ENCODE peak calls at places on chromosomes 5 and 9, in five cellular contexts. K is IMR-90, T is SJSA1, D is heart left ventricle, X is fibroblast of lung. F is an unnamed sample.

GRCh38 chr9:79352322-79352721 is 219.4 kb upstream of the TLE4 start:
- DNase-seq in D (no peak), T (no peak), X (no peak), K (no peak), F (no peak)

GRCh38 chr9:127874301-127875216 is 2.9 kb downstream of the AK1 start:
- DNase-seq in D (no peak), X (no peak), K (no peak), T (no peak), F (no peak)

GRCh38 chr5:141863569-141864178 is 14.5 kb downstream of the PCDH1 start:
- DNase-seq in T (peak), D (no peak), X (no peak), K (no peak), F (no peak)

GRCh38 chr5:157345485-157345884 is 79.6 kb downstream of the CYFIP2 start:
- DNase-seq in D (no peak), X (no peak), K (no peak), T (no peak), F (no peak)

GRCh38 chr5:61313960-61314681 is 17.9 kb upstream of the ZSWIM6 start:
- DNase-seq in X (peak), D (no peak), T (peak), K (peak), F (no peak)

GRCh38 chr9:118651511-118651910 is 717.7 kb downstream of the BRINP1 start:
- DNase-seq in K (no peak), T (no peak), D (no peak), X (no peak), F (peak)

GRCh38 chr9:79526149-79526672 is 45.6 kb upstream of the TLE4 start:
- DNase-seq in X (no peak), D (no peak), K (no peak), T (no peak), F (no peak)

GRCh38 chr5:133331866-133332731 is 280.2 kb downstream of the FSTL4 start:
- DNase-seq in D (no peak), T (no peak), X (no peak), K (no peak), F (no peak)

GRCh38 chr5:141354900-141355469 is at the start of gene PCDHGA4:
- DNase-seq in T (no peak), X (peak), K (peak), D (no peak), F (no peak)

GRCh38 chr9:14640294-14640693 is 52.9 kb downstream of the ZDHHC21 start:
- DNase-seq in T (no peak), X (no peak), D (no peak), K (no peak), F (no peak)

GRCh38 chr5:96648598-96648997 is 13.6 kb upstream of the CAST start:
- DNase-seq in X (peak), D (no peak), K (peak), T (no peak), F (no peak)

GRCh38 chr5:111143910-111144309 is 51.8 kb downstream of the WDR36 start:
- DNase-seq in X (peak), D (peak), K (peak), T (peak), F (peak)

GRCh38 chr5:172669808-172670402 is 28.8 kb downstream of the NEURL1B start:
- DNase-seq in X (no peak), T (no peak), K (no peak), D (no peak), F (no peak)

GRCh38 chr5:141513021-141513626 is 24.2 kb downstream of the PCDHGC5 start:
- DNase-seq in K (peak), D (no peak), X (peak), T (no peak), F (no peak)

GRCh38 chr5:107518219-107519015 is 152.3 kb downstream of the EFNA5 start:
- DNase-seq in K (no peak), T (no peak), D (no peak), X (no peak), F (no peak)

GRCh38 chr9:20621553-20622329 is 558 bp downstream of the MLLT3 start:
- DNase-seq in K (peak), X (peak), T (peak), D (peak), F (no peak)

GRCh38 chr9:111274737-111275136 is 55.3 kb downstream of the OR2K2 start:
- DNase-seq in T (no peak), K (peak), X (no peak), D (no peak), F (no peak)

GRCh38 chr5:138160706-138161105 is 17.7 kb downstream of the BRD8 start:
- DNase-seq in K (no peak), X (no peak), T (no peak), D (no peak), F (no peak)

GRCh38 chr9:110103257-110103656 is 104.7 kb downstream of the C9orf152 start:
- DNase-seq in D (no peak), K (no peak), T (no peak), X (no peak), F (no peak)

GRCh38 chr9:112203536-112203935 is 28.4 kb upstream of the SUSD1 start:
- DNase-seq in X (peak), D (no peak), T (no peak), K (peak), F (no peak)

GRCh38 chr9:86545085-86545484 is 190.9 kb upstream of the TUT7 start:
- DNase-seq in T (no peak), X (peak), K (no peak), D (no peak), F (no peak)

GRCh38 chr5:10393491-10393890 is 40.0 kb downstream of the MARCHF6 start:
- DNase-seq in K (peak), D (no peak), T (no peak), X (no peak), F (no peak)

GRCh38 chr9:121700165-121700830 is 48.9 kb downstream of the DAB2IP start:
- DNase-seq in T (no peak), X (peak), K (peak), D (peak), F (peak)

GRCh38 chr9:6843742-6844141 is 86.0 kb downstream of the KDM4C start:
- DNase-seq in T (no peak), D (no peak), K (no peak), X (no peak), F (no peak)

GRCh38 chr5:2131826-2132496 is 249.2 kb upstream of the IRX4 start:
- DNase-seq in T (peak), K (no peak), X (no peak), D (no peak), F (no peak)

GRCh38 chr9:81529556-81530193 is 159.7 kb downstream of the TLE1 start:
- DNase-seq in K (peak), X (peak), D (no peak), T (no peak), F (no peak)

DNA sequence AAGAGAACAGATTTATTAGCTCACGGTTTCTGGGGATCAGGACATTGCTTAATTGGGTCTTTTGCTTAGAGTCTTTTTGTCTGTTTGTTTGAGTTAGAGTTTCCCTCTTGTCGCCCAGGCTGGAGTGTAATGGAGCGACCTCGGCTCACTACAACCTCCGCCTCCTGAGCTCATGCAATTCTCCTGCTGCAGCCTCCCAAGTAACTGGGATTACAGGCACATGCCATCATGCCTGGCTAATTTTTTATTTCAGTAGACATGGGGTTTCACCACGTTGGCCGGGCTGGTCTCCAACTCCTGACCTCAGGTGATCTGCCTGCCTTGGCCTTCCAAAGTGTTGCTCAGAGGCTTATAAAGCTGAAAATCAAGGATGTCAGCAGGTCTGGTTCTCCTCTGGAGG is 30.0 kb upstream of the GNA14 start:
- DNase-seq in T (no peak), K (no peak), X (peak), D (no peak), F (no peak)
- H3K27ac ChIP-seq in T (no peak), K (no peak), X (no peak), D (no peak), F (no peak)

GRCh38 chr5:175796536-175797499 is 74.6 kb upstream of the CPLX2 start:
- DNase-seq in T (peak), X (peak), K (peak), D (peak), F (no peak)

GRCh38 chr5:175800656-175801081 is 70.7 kb upstream of the CPLX2 start:
- DNase-seq in K (peak), X (peak), D (no peak), T (no peak), F (no peak)

GRCh38 chr5:175797521-175798038 is 73.8 kb upstream of the CPLX2 start:
- DNase-seq in X (no peak), D (no peak), K (no peak), T (no peak), F (no peak)

GRCh38 chr5:175798626-175799025 is 72.8 kb upstream of the CPLX2 start:
- DNase-seq in D (no peak), T (no peak), X (no peak), K (no peak), F (no peak)

DNA sequence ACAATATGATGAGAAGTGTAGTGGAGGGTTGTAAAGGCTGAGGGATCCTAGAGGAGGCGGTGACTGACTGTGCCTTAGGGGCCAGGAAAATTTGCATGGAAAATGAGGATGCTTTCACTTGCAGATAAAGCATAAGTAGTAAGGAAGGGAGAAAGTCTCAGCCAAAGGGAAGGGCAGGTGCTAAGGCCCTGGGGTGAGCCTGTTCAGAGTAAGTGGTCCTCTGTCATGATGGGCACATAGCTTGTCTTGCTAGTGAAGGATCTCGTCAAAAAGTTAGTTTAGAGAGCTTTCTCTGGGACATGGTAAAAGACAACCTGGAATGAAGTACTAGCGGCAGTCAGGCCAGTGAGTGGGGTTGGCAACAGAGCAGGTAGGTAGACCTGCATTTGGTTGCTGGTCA is 75.4 kb upstream of the CPLX2 start:
- DNase-seq in X (no peak), K (no peak), D (no peak), T (no peak), F (no peak)
- H3K27ac ChIP-seq in X (no peak), K (no peak), D (no peak), T (no peak), F (no peak)

GRCh38 chr5:131532016-131532640 is 102.9 kb downstream of the RAPGEF6 start:
- DNase-seq in D (no peak), K (no peak), T (no peak), X (no peak), F (no peak)

GRCh38 chr5:131534995-131535394 is 100.0 kb downstream of the RAPGEF6 start:
- DNase-seq in X (peak), T (no peak), D (no peak), K (peak), F (no peak)

GRCh38 chr5:131530706-131531331 is 104.2 kb downstream of the RAPGEF6 start:
- DNase-seq in T (no peak), X (no peak), D (no peak), K (peak), F (no peak)

GRCh38 chr5:131536211-131536826 is 98.7 kb downstream of the RAPGEF6 start:
- DNase-seq in K (peak), T (no peak), X (peak), D (no peak), F (no peak)

GRCh38 chr5:131533844-131534243 is 101.2 kb downstream of the RAPGEF6 start:
- DNase-seq in T (no peak), X (no peak), D (no peak), K (no peak), F (no peak)
- H3K27ac ChIP-seq in T (no peak), X (no peak), D (no peak), K (no peak), F (no peak)

GRCh38 chr5:134534058-134534725 is 8.7 kb downstream of the JADE2 start:
- DNase-seq in T (no peak), K (no peak), D (no peak), X (no peak), F (no peak)
- H3K27ac ChIP-seq in T (no peak), K (no peak), D (peak), X (no peak), F (no peak)

GRCh38 chr9:72552356-72552755 is 30.9 kb downstream of the TMC1 start:
- DNase-seq in T (no peak), K (no peak), D (no peak), X (no peak), F (no peak)

GRCh38 chr9:72557549-72557948 is 36.1 kb downstream of the TMC1 start:
- DNase-seq in X (peak), K (peak), D (no peak), T (peak), F (peak)

GRCh38 chr9:72560086-72560485 is 38.7 kb downstream of the TMC1 start:
- DNase-seq in X (no peak), D (no peak), K (no peak), T (no peak), F (no peak)

GRCh38 chr9:72551306-72551705 is 29.9 kb downstream of the TMC1 start:
- DNase-seq in D (no peak), T (no peak), K (no peak), X (no peak), F (no peak)

DNA sequence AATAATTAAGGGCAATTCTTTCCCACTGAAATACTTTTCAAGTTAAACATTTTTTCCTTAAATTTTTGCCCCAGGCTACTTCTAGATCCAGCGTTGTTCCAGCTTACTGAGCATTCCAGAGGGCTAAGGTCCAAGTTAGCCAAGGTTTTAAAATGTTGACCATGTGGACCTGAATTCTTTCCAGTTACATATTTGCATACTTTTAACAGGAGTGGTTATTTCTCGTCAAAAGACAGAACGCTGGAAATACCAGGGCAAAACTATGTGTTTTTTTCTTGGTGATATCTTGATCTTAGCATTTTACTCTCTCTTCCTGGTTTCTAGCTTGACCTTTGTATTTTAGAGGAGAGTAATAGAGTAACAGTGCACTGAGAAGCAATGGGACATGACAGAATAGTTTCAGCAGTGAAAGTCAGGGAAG is 32.8 kb downstream of the TMC1 start:
- DNase-seq in X (peak), T (no peak), K (peak), D (no peak), F (no peak)
- H3K27ac ChIP-seq in X (peak), T (peak), K (peak), D (no peak), F (peak)

GRCh38 chr5:83401122-83401620 is 70.4 kb upstream of the VCAN start:
- DNase-seq in D (no peak), K (peak), X (no peak), T (no peak), F (no peak)
- H3K27ac ChIP-seq in D (no peak), K (no peak), X (no peak), T (no peak), F (no peak)

DNA sequence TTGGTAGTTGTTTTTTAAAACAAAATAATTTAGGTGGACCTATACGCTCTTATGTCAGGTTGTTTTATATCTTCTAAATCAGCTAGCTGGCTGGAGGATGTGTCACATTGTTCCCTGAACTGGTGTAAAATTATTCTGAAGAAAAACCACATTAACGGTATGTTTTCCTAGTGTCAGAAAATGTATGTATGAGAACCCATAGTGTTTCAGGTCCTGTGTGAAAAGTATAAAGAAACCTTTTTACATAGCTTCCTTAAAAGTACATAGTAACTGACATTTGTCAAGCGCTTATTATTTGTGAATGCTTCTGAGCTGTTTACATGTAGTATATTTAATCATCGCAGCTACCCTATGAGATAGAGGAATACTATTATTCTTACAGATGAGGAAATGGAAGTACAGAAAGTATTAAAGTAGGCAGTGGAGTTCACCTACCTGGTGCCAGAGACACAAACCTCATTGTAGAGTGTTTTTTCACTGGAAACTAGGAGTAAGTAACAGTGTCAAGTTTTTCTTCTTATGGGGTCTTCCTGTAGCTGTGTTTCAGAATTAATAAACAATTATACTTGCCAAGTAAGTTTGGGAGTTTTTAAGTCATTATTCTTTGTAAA is 10.4 kb upstream of the FAM120AOS start:
- DNase-seq in D (no peak), T (no peak), K (no peak), X (no peak), F (no peak)
- H3K27ac ChIP-seq in D (no peak), T (no peak), K (no peak), X (no peak), F (no peak)

F was measured in epithelial cell of prostate.